ENCODE peak calls at places on chromosomes 1 and 21, in six cellular contexts. One of them, this sample, is unnamed. For H3K9me3, the result is how much of the 10 kb centered on the place peaks cover.

GRCh38 chr21:35206141-35207125 is 157.3 kb upstream of the RUNX1 start:
- DNase-seq in colonic mucosa: no peak
- DNase-seq in neural progenitor cell: no peak
- DNase-seq in psoas muscle: peak
- DNase-seq in heart left ventricle: peak
- DNase-seq in CD8-positive, alpha-beta T cell: no peak
- DNase-seq in this sample: no peak

GRCh38 chr1:53147171-53147570 is 4.7 kb upstream of the SLC1A7 start:
- DNase-seq in colonic mucosa: no peak
- DNase-seq in neural progenitor cell: no peak
- DNase-seq in psoas muscle: no peak
- DNase-seq in heart left ventricle: no peak
- DNase-seq in CD8-positive, alpha-beta T cell: no peak
- DNase-seq in this sample: no peak

GRCh38 chr1:171943973-171944561 is 102.8 kb downstream of the DNM3 start:
- DNase-seq in colonic mucosa: no peak
- DNase-seq in neural progenitor cell: no peak
- DNase-seq in psoas muscle: no peak
- DNase-seq in heart left ventricle: no peak
- DNase-seq in CD8-positive, alpha-beta T cell: no peak
- DNase-seq in this sample: no peak

GRCh38 chr1:190949932-190950331 is 472.3 kb upstream of the BRINP3 start:
- DNase-seq in colonic mucosa: no peak
- DNase-seq in neural progenitor cell: no peak
- DNase-seq in psoas muscle: no peak
- DNase-seq in heart left ventricle: no peak
- DNase-seq in CD8-positive, alpha-beta T cell: no peak
- DNase-seq in this sample: no peak

GRCh38 chr1:150957666-150958065 is 17.0 kb downstream of the CERS2 start:
- DNase-seq in colonic mucosa: no peak
- DNase-seq in neural progenitor cell: no peak
- DNase-seq in psoas muscle: no peak
- DNase-seq in heart left ventricle: no peak
- DNase-seq in CD8-positive, alpha-beta T cell: no peak
- DNase-seq in this sample: no peak

GRCh38 chr1:176994926-176995596 is 169.5 kb downstream of the ASTN1 start:
- DNase-seq in colonic mucosa: no peak
- DNase-seq in neural progenitor cell: no peak
- DNase-seq in psoas muscle: no peak
- DNase-seq in heart left ventricle: no peak
- DNase-seq in CD8-positive, alpha-beta T cell: no peak
- DNase-seq in this sample: no peak

GRCh38 chr1:215146252-215146975 is 63.9 kb downstream of the KCNK2 start:
- DNase-seq in colonic mucosa: peak
- DNase-seq in neural progenitor cell: peak
- DNase-seq in psoas muscle: no peak
- DNase-seq in heart left ventricle: no peak
- DNase-seq in CD8-positive, alpha-beta T cell: no peak
- DNase-seq in this sample: no peak

GRCh38 chr1:40766017-40766416 is 17.6 kb upstream of the KCNQ4 start:
- DNase-seq in colonic mucosa: no peak
- DNase-seq in neural progenitor cell: no peak
- DNase-seq in psoas muscle: no peak
- DNase-seq in heart left ventricle: no peak
- DNase-seq in CD8-positive, alpha-beta T cell: no peak
- DNase-seq in this sample: no peak

GRCh38 chr1:16112558-16113555 is 39.4 kb upstream of the FAM131C start:
- DNase-seq in colonic mucosa: no peak
- DNase-seq in neural progenitor cell: peak
- DNase-seq in psoas muscle: no peak
- DNase-seq in heart left ventricle: no peak
- DNase-seq in CD8-positive, alpha-beta T cell: no peak
- DNase-seq in this sample: no peak

GRCh38 chr1:53332833-53333232 is 5.0 kb upstream of the LRP8 start:
- DNase-seq in colonic mucosa: no peak
- DNase-seq in neural progenitor cell: no peak
- DNase-seq in psoas muscle: no peak
- DNase-seq in heart left ventricle: no peak
- DNase-seq in CD8-positive, alpha-beta T cell: peak
- DNase-seq in this sample: no peak

GRCh38 chr1:79105499-79105898 is 99.0 kb upstream of the ADGRL4 start:
- DNase-seq in colonic mucosa: no peak
- DNase-seq in neural progenitor cell: no peak
- DNase-seq in psoas muscle: no peak
- DNase-seq in heart left ventricle: no peak
- DNase-seq in CD8-positive, alpha-beta T cell: no peak
- DNase-seq in this sample: no peak

GRCh38 chr1:245585252-245585959 is 430.6 kb downstream of the KIF26B start:
- DNase-seq in colonic mucosa: no peak
- DNase-seq in neural progenitor cell: no peak
- DNase-seq in psoas muscle: no peak
- DNase-seq in heart left ventricle: no peak
- DNase-seq in CD8-positive, alpha-beta T cell: no peak
- DNase-seq in this sample: no peak

GRCh38 chr1:183164350-183164749 is 21.7 kb upstream of the LAMC2 start:
- DNase-seq in colonic mucosa: no peak
- DNase-seq in neural progenitor cell: no peak
- DNase-seq in psoas muscle: no peak
- DNase-seq in heart left ventricle: no peak
- DNase-seq in CD8-positive, alpha-beta T cell: no peak
- DNase-seq in this sample: no peak

GRCh38 chr21:46040707-46041106 is 57.2 kb upstream of the COL6A2 start:
- DNase-seq in colonic mucosa: no peak
- DNase-seq in neural progenitor cell: no peak
- DNase-seq in psoas muscle: no peak
- DNase-seq in heart left ventricle: no peak
- DNase-seq in CD8-positive, alpha-beta T cell: no peak
- DNase-seq in this sample: no peak

GRCh38 chr1:186878356-186878755 is 49.6 kb downstream of the PLA2G4A start:
- DNase-seq in colonic mucosa: no peak
- DNase-seq in neural progenitor cell: no peak
- DNase-seq in psoas muscle: no peak
- DNase-seq in heart left ventricle: no peak
- DNase-seq in CD8-positive, alpha-beta T cell: no peak
- DNase-seq in this sample: no peak

GRCh38 chr1:212238552-212238951 is 46.7 kb upstream of the PPP2R5A start:
- DNase-seq in colonic mucosa: peak
- DNase-seq in neural progenitor cell: peak
- DNase-seq in psoas muscle: no peak
- DNase-seq in heart left ventricle: peak
- DNase-seq in CD8-positive, alpha-beta T cell: no peak
- DNase-seq in this sample: no peak

GRCh38 chr1:212237651-212238050 is 47.6 kb upstream of the PPP2R5A start:
- DNase-seq in colonic mucosa: peak
- DNase-seq in neural progenitor cell: no peak
- DNase-seq in psoas muscle: no peak
- DNase-seq in heart left ventricle: no peak
- DNase-seq in CD8-positive, alpha-beta T cell: no peak
- DNase-seq in this sample: no peak

GRCh38 chr1:212234431-212235298 is 50.5 kb upstream of the PPP2R5A start:
- DNase-seq in colonic mucosa: peak
- DNase-seq in neural progenitor cell: no peak
- DNase-seq in psoas muscle: peak
- DNase-seq in heart left ventricle: peak
- DNase-seq in CD8-positive, alpha-beta T cell: no peak
- DNase-seq in this sample: no peak

GRCh38 chr1:212235848-212236247 is 49.4 kb upstream of the PPP2R5A start:
- DNase-seq in colonic mucosa: peak
- DNase-seq in neural progenitor cell: no peak
- DNase-seq in psoas muscle: no peak
- DNase-seq in heart left ventricle: no peak
- DNase-seq in CD8-positive, alpha-beta T cell: no peak
- DNase-seq in this sample: no peak

DNA sequence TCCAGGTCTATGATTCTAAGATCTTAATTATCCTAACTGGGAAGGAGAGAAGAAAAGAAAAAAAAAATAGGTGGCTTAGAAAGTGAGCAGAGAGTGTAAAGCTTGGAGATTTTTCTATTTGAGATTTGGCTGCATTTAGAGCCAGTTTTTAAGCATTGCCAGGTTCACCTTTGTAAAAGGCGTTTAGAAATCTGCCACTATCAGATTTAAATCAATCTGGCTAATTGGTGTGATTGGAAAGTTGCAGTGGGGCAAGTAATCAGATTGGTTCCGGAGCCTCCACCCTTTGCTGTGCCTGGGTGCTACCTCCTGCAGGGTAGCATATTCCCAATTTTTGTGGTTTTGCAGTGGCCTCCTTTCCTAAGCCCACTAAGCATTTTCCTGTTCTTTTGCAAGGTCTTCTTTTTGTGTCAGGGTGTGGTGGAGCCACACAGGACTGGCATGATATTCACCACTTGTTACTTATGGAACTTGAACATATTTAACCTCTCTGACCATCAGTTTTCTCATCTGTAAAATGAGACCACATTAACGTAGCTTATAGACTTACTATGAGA is 48.5 kb upstream of the PPP2R5A start:
- DNase-seq in colonic mucosa: no peak
- DNase-seq in neural progenitor cell: no peak
- DNase-seq in psoas muscle: no peak
- DNase-seq in heart left ventricle: no peak
- DNase-seq in CD8-positive, alpha-beta T cell: no peak
- DNase-seq in this sample: no peak
- H3K27ac ChIP-seq in colonic mucosa: peak
- H3K27ac ChIP-seq in neural progenitor cell: no peak
- H3K27ac ChIP-seq in psoas muscle: peak
- H3K27ac ChIP-seq in heart left ventricle: peak
- H3K27ac ChIP-seq in CD8-positive, alpha-beta T cell: no peak
- H3K27ac ChIP-seq in this sample: no peak

DNA sequence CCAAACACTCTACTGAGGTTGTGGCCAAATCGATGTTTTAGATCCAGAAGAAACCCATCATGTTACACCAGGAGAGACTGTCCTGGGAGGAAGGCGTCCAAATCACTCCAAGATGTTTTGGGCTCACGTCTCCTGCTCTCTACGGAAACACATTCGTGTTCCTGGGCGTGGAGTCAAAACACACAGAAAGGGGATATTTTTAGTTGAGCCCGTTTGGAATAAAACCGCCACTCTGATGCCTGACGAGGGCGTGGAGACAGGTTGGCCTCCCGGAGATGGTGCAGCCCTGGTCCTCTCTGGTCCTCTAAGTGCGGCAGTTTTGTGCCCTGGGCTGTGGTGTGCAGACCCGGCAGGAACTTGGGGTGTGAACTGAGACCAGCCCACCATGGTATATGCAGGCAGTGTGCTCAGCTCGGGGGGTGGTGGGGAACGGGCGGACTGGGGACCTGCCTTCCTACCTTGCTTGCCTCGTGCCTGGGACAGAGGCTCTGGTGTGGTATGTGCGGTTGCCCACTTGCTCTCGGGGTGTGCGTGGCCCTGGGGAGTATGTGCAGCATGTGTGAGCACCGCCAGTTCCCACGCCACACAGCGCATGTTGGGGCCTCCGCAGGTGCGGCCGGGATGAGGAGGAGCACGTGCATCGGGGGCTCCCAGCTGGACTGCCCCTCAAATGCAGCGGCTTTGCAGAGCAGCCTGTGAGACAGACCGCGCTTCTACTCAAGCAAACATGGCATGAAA is 93.1 kb upstream of the ACTRT2 start:
- DNase-seq in colonic mucosa: no peak
- DNase-seq in neural progenitor cell: no peak
- DNase-seq in psoas muscle: no peak
- DNase-seq in heart left ventricle: no peak
- DNase-seq in CD8-positive, alpha-beta T cell: no peak
- DNase-seq in this sample: no peak
- H3K9me3 ChIP-seq in colonic mucosa: under half
- H3K9me3 ChIP-seq in neural progenitor cell: under half
- H3K9me3 ChIP-seq in psoas muscle: under half
- H3K9me3 ChIP-seq in heart left ventricle: under half
- H3K9me3 ChIP-seq in CD8-positive, alpha-beta T cell: under half
- H3K9me3 ChIP-seq in this sample: under half

GRCh38 chr1:162381383-162381782 is at the start of gene C1orf226:
- DNase-seq in colonic mucosa: peak
- DNase-seq in neural progenitor cell: no peak
- DNase-seq in psoas muscle: no peak
- DNase-seq in heart left ventricle: no peak
- DNase-seq in CD8-positive, alpha-beta T cell: peak
- DNase-seq in this sample: no peak
- H3K27ac ChIP-seq in colonic mucosa: peak
- H3K27ac ChIP-seq in neural progenitor cell: no peak
- H3K27ac ChIP-seq in psoas muscle: no peak
- H3K27ac ChIP-seq in heart left ventricle: no peak
- H3K27ac ChIP-seq in CD8-positive, alpha-beta T cell: no peak
- H3K27ac ChIP-seq in this sample: no peak

DNA sequence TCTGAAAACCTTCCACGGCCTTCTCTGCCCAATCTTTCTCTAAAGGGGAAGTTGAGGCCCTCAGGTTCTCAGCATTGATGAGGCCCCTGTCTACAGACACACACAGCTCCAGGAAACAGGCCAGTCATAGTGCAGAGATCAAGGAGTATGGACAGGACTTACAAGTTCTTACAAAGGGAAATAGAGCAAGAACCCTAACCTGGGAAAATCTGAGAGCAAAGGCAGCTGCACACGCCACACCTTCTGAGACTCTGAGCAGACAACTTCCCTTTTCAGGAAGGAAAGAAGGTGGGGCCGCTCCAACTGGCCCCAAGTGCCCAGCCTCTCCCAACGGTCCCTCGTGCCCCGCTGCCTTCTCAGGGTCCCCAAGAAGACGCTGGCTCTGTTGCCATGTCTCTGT is 3.6 kb downstream of the NOC2L start:
- DNase-seq in colonic mucosa: no peak
- DNase-seq in neural progenitor cell: no peak
- DNase-seq in psoas muscle: no peak
- DNase-seq in heart left ventricle: no peak
- DNase-seq in CD8-positive, alpha-beta T cell: no peak
- DNase-seq in this sample: no peak
- H3K9me3 ChIP-seq in colonic mucosa: under half
- H3K9me3 ChIP-seq in neural progenitor cell: under half
- H3K9me3 ChIP-seq in psoas muscle: under half
- H3K9me3 ChIP-seq in heart left ventricle: under half
- H3K9me3 ChIP-seq in CD8-positive, alpha-beta T cell: under half
- H3K9me3 ChIP-seq in this sample: under half

DNA sequence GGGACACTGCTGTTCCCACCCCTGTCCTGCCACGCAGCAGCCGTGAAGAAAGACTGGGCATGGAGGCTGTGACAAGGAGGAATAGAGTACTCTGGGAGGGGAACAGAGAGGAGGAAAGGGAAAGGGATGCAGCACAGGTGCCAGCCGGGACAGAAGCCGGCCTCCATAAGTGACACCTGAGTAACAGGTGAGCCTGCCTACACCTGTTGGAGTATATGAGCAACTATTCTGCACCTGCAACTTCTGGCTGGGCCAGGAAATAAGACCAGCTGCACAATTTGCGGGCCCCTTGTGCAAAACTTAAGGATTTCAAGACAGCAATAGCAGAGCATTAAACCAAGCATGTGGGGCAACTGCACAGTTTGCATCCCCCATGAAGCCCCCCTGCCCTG is 72.5 kb upstream of the GOLT1A start:
- DNase-seq in colonic mucosa: no peak
- DNase-seq in neural progenitor cell: no peak
- DNase-seq in psoas muscle: no peak
- DNase-seq in heart left ventricle: no peak
- DNase-seq in CD8-positive, alpha-beta T cell: no peak
- DNase-seq in this sample: no peak
- H3K27ac ChIP-seq in colonic mucosa: no peak
- H3K27ac ChIP-seq in neural progenitor cell: no peak
- H3K27ac ChIP-seq in psoas muscle: no peak
- H3K27ac ChIP-seq in heart left ventricle: peak
- H3K27ac ChIP-seq in CD8-positive, alpha-beta T cell: no peak
- H3K27ac ChIP-seq in this sample: peak

This sample was measured in CD4-positive, alpha-beta memory T cell.